ENCODE peak calls at places on chromosomes 1 and 21, in five cellular contexts. One of them, this sample, is unnamed.

GRCh38 chr1:10897321-10897980 is 101.0 kb upstream of the CASZ1 start:
- DNase-seq in endodermal cell: no peak
- DNase-seq in choroid plexus epithelial cell: no peak
- DNase-seq in prostate gland: no peak
- DNase-seq in AG04449: no peak
- DNase-seq in this sample: no peak

GRCh38 chr1:33519240-33519884 is 46.9 kb downstream of the ZSCAN20 start:
- DNase-seq in endodermal cell: no peak
- DNase-seq in choroid plexus epithelial cell: no peak
- DNase-seq in prostate gland: no peak
- DNase-seq in AG04449: no peak
- DNase-seq in this sample: no peak

GRCh38 chr21:35198004-35198403 is 148.9 kb upstream of the RUNX1 start:
- DNase-seq in endodermal cell: no peak
- DNase-seq in choroid plexus epithelial cell: peak
- DNase-seq in prostate gland: no peak
- DNase-seq in AG04449: peak
- DNase-seq in this sample: no peak

GRCh38 chr1:109025691-109026090 is 16.2 kb downstream of the WDR47 start:
- DNase-seq in endodermal cell: no peak
- DNase-seq in choroid plexus epithelial cell: no peak
- DNase-seq in prostate gland: no peak
- DNase-seq in AG04449: no peak
- DNase-seq in this sample: no peak

GRCh38 chr1:15029036-15029435 is 124.5 kb upstream of the TMEM51 start:
- DNase-seq in endodermal cell: no peak
- DNase-seq in choroid plexus epithelial cell: no peak
- DNase-seq in prostate gland: no peak
- DNase-seq in AG04449: no peak
- DNase-seq in this sample: no peak

GRCh38 chr1:40782371-40782956 is 1.1 kb upstream of the KCNQ4 start:
- DNase-seq in endodermal cell: peak
- DNase-seq in choroid plexus epithelial cell: no peak
- DNase-seq in prostate gland: no peak
- DNase-seq in AG04449: no peak
- DNase-seq in this sample: peak

GRCh38 chr1:224722838-224723237 is 106.7 kb downstream of the CNIH3 start:
- DNase-seq in endodermal cell: no peak
- DNase-seq in choroid plexus epithelial cell: no peak
- DNase-seq in prostate gland: no peak
- DNase-seq in AG04449: no peak
- DNase-seq in this sample: no peak

GRCh38 chr1:80468356-80468755 is 1332.4 kb upstream of the ADGRL2 start:
- DNase-seq in endodermal cell: no peak
- DNase-seq in choroid plexus epithelial cell: no peak
- DNase-seq in prostate gland: no peak
- DNase-seq in AG04449: no peak
- DNase-seq in this sample: no peak

GRCh38 chr1:63774617-63775417 is 1.0 kb downstream of the ROR1 start:
- DNase-seq in endodermal cell: peak
- DNase-seq in choroid plexus epithelial cell: peak
- DNase-seq in prostate gland: no peak
- DNase-seq in AG04449: no peak
- DNase-seq in this sample: peak

GRCh38 chr1:182611787-182612186 is 7.6 kb upstream of the RGS16 start:
- DNase-seq in endodermal cell: peak
- DNase-seq in choroid plexus epithelial cell: no peak
- DNase-seq in prostate gland: no peak
- DNase-seq in AG04449: no peak
- DNase-seq in this sample: no peak

GRCh38 chr21:38244885-38245869 is 11.6 kb upstream of the KCNJ15 start:
- DNase-seq in endodermal cell: no peak
- DNase-seq in choroid plexus epithelial cell: peak
- DNase-seq in prostate gland: no peak
- DNase-seq in AG04449: peak
- DNase-seq in this sample: no peak

GRCh38 chr1:11531314-11531870 is 52.4 kb downstream of the DISP3 start:
- DNase-seq in endodermal cell: peak
- DNase-seq in choroid plexus epithelial cell: no peak
- DNase-seq in prostate gland: no peak
- DNase-seq in AG04449: no peak
- DNase-seq in this sample: no peak

GRCh38 chr1:183783896-183784637 is 20.9 kb upstream of the RGL1 start:
- DNase-seq in endodermal cell: no peak
- DNase-seq in choroid plexus epithelial cell: peak
- DNase-seq in prostate gland: peak
- DNase-seq in AG04449: peak
- DNase-seq in this sample: peak

GRCh38 chr1:19704247-19705113 is 39.8 kb downstream of the HTR6 start:
- DNase-seq in endodermal cell: peak
- DNase-seq in choroid plexus epithelial cell: peak
- DNase-seq in prostate gland: peak
- DNase-seq in AG04449: no peak
- DNase-seq in this sample: peak

GRCh38 chr1:36913016-36913415 is 121.3 kb downstream of the GRIK3 start:
- DNase-seq in endodermal cell: no peak
- DNase-seq in choroid plexus epithelial cell: no peak
- DNase-seq in prostate gland: no peak
- DNase-seq in AG04449: no peak
- DNase-seq in this sample: no peak

GRCh38 chr1:172909606-172910326 is 141.0 kb downstream of the TNFSF18 start:
- DNase-seq in endodermal cell: no peak
- DNase-seq in choroid plexus epithelial cell: peak
- DNase-seq in prostate gland: no peak
- DNase-seq in AG04449: peak
- DNase-seq in this sample: no peak

GRCh38 chr1:35185200-35185599 is 7.7 kb downstream of the SFPQ start:
- DNase-seq in endodermal cell: no peak
- DNase-seq in choroid plexus epithelial cell: no peak
- DNase-seq in prostate gland: no peak
- DNase-seq in AG04449: no peak
- DNase-seq in this sample: no peak

GRCh38 chr21:46120301-46121285 is 22.7 kb downstream of the COL6A2 start:
- DNase-seq in endodermal cell: peak
- DNase-seq in choroid plexus epithelial cell: no peak
- DNase-seq in prostate gland: no peak
- DNase-seq in AG04449: no peak
- DNase-seq in this sample: no peak

GRCh38 chr21:27371688-27372331 is 404.9 kb upstream of the ADAMTS5 start:
- DNase-seq in endodermal cell: no peak
- DNase-seq in choroid plexus epithelial cell: peak
- DNase-seq in prostate gland: no peak
- DNase-seq in AG04449: no peak
- DNase-seq in this sample: no peak

GRCh38 chr1:15737324-15738319 is 1.6 kb downstream of the SLC25A34 start:
- DNase-seq in endodermal cell: no peak
- DNase-seq in choroid plexus epithelial cell: no peak
- DNase-seq in prostate gland: no peak
- DNase-seq in AG04449: no peak
- DNase-seq in this sample: no peak

GRCh38 chr1:65299328-65299727 is 10.0 kb upstream of the DNAJC6 start:
- DNase-seq in endodermal cell: no peak
- DNase-seq in choroid plexus epithelial cell: no peak
- DNase-seq in prostate gland: no peak
- DNase-seq in AG04449: no peak
- DNase-seq in this sample: no peak

GRCh38 chr21:29943885-29944284 is 4.1 kb upstream of the GRIK1 start:
- DNase-seq in endodermal cell: peak
- DNase-seq in choroid plexus epithelial cell: peak
- DNase-seq in prostate gland: no peak
- DNase-seq in AG04449: no peak
- DNase-seq in this sample: no peak

GRCh38 chr1:23384312-23385058 is 14.8 kb upstream of the ZNF436 start:
- DNase-seq in endodermal cell: peak
- DNase-seq in choroid plexus epithelial cell: peak
- DNase-seq in prostate gland: no peak
- DNase-seq in AG04449: peak
- DNase-seq in this sample: no peak

GRCh38 chr1:168974117-168974516 is 132.4 kb upstream of the ATP1B1 start:
- DNase-seq in endodermal cell: no peak
- DNase-seq in choroid plexus epithelial cell: peak
- DNase-seq in prostate gland: no peak
- DNase-seq in AG04449: no peak
- DNase-seq in this sample: no peak

GRCh38 chr1:59061876-59062275 is 235.0 kb upstream of the FGGY start:
- DNase-seq in endodermal cell: no peak
- DNase-seq in choroid plexus epithelial cell: peak
- DNase-seq in prostate gland: peak
- DNase-seq in AG04449: peak
- DNase-seq in this sample: peak

GRCh38 chr1:17682403-17682802 is 72.7 kb upstream of the ACTL8 start:
- DNase-seq in endodermal cell: no peak
- DNase-seq in choroid plexus epithelial cell: no peak
- DNase-seq in prostate gland: peak
- DNase-seq in AG04449: no peak
- DNase-seq in this sample: peak

DNA sequence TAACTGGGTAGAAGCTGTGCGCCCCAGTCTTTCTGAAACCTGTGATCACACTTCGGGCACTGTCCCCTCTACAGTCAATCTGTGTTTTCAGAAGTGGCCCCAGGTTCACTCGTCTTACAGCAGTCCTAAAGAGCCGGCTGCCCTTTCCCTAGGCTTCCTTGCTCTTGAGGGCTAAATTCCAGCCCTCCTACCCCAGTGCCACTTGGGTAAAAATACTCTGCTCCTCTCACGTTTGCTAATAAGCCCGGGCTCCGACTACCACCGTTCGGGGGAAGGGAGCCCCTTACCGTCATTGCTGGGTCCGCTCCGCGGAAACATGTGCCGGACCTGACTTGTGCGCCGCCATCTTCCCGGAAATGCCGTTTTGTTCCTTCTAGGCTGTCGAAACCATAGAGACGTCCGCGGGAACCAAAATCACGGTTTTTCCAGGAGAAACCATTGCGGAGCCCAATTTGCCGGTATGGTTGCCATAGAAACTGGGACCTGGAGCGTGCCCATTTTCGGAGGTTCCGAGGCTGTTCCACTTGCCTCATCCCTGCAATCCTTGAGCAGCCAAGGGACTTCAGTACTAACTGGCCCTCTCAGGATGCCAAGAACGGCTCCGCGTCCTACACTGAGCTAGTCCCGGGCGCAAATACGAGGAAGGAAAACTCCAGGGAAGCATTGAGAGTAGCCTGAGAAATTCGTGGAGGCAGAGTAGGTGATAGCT is at the start of gene GPATCH4:
- DNase-seq in endodermal cell: peak
- DNase-seq in choroid plexus epithelial cell: peak
- DNase-seq in prostate gland: peak
- DNase-seq in AG04449: peak
- DNase-seq in this sample: peak
- TF ChIP-seq CTCF in endodermal cell: no peak
- TF ChIP-seq CTCF in choroid plexus epithelial cell: no peak
- TF ChIP-seq CTCF in prostate gland: no peak
- TF ChIP-seq CTCF in AG04449: no peak
- TF ChIP-seq CTCF in this sample: no peak

GRCh38 chr21:41370840-41371697 is 9.2 kb downstream of the MX2 start:
- DNase-seq in endodermal cell: peak
- DNase-seq in choroid plexus epithelial cell: no peak
- DNase-seq in prostate gland: no peak
- DNase-seq in AG04449: no peak
- DNase-seq in this sample: no peak

GRCh38 chr21:41369105-41369914 is 7.5 kb downstream of the MX2 start:
- DNase-seq in endodermal cell: peak
- DNase-seq in choroid plexus epithelial cell: peak
- DNase-seq in prostate gland: no peak
- DNase-seq in AG04449: no peak
- DNase-seq in this sample: peak

GRCh38 chr21:41368361-41369104 is 6.7 kb downstream of the MX2 start:
- DNase-seq in endodermal cell: no peak
- DNase-seq in choroid plexus epithelial cell: no peak
- DNase-seq in prostate gland: no peak
- DNase-seq in AG04449: no peak
- DNase-seq in this sample: no peak

GRCh38 chr21:41371698-41372030 is 9.8 kb downstream of the MX2 start:
- DNase-seq in endodermal cell: no peak
- DNase-seq in choroid plexus epithelial cell: no peak
- DNase-seq in prostate gland: no peak
- DNase-seq in AG04449: no peak
- DNase-seq in this sample: no peak

GRCh38 chr21:41369915-41370839 is 8.3 kb downstream of the MX2 start:
- DNase-seq in endodermal cell: no peak
- DNase-seq in choroid plexus epithelial cell: no peak
- DNase-seq in prostate gland: no peak
- DNase-seq in AG04449: no peak
- DNase-seq in this sample: no peak
- H3K4me3 ChIP-seq in endodermal cell: no peak
- H3K4me3 ChIP-seq in choroid plexus epithelial cell: no peak
- H3K4me3 ChIP-seq in prostate gland: peak
- H3K4me3 ChIP-seq in AG04449: no peak
- H3K4me3 ChIP-seq in this sample: peak

DNA sequence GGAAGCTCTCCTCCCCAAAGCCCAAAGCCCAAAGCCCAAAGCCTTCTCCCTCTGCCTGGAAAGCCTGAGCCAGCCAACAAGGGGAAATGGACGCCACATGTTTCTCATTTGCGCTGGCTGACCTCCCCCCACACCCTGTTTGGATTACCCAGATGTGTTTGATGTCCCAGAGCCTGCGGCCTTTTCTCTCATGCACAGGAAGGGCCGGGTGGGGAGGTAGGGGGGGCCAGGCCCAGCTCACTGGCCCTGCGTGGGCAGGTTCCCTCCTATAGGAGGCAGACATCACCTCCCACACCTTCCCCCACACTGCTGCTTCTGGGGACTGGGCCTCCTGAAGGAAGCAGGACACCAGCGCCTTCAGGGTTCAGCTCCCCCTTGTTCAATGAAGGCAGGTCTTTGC is 116.3 kb downstream of the NAV1 start:
- DNase-seq in endodermal cell: peak
- DNase-seq in choroid plexus epithelial cell: peak
- DNase-seq in prostate gland: no peak
- DNase-seq in AG04449: no peak
- DNase-seq in this sample: no peak
- TF ChIP-seq CTCF in endodermal cell: peak
- TF ChIP-seq CTCF in choroid plexus epithelial cell: peak
- TF ChIP-seq CTCF in prostate gland: no peak
- TF ChIP-seq CTCF in AG04449: peak
- TF ChIP-seq CTCF in this sample: no peak

DNA sequence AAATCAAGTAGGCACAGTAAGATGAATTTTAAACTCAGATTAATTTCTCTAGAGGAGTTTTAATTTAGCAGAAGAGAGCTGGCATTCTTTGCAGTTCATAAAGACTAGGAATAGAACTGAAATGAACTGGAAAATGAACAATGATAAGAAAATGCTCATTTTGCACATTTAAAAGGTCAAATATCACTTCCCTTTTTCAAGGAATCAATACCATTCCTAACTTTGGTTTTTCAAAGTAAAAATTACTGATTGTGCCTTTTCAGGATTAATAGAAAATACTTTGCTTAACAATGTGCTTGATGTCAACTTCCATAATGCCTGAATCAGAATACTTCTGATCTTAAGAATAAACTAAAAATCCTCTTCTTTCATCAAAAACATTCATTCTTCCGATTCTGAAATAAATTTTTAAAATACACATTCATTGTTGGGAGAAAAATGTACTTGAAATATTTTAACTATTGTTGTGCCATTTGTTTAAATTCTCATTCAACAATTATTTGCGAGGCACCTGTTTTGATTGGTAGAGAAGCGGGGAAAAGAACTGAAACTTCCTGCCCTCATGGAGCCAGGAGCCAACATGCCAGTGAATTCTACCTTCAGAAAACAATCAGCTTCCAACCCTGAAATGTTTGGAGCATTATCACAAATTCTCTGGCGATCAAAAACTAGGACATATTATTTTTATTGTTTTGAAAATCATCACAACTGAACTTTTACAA is 2.1 kb downstream of the SCAF4 start:
- DNase-seq in endodermal cell: no peak
- DNase-seq in choroid plexus epithelial cell: no peak
- DNase-seq in prostate gland: no peak
- DNase-seq in AG04449: no peak
- DNase-seq in this sample: no peak
- H3K4me3 ChIP-seq in endodermal cell: peak
- H3K4me3 ChIP-seq in choroid plexus epithelial cell: peak
- H3K4me3 ChIP-seq in prostate gland: no peak
- H3K4me3 ChIP-seq in AG04449: peak
- H3K4me3 ChIP-seq in this sample: no peak